ENCODE peak calls at places on chromosomes 5 and 9, in four cellular contexts. D is GM12878, R is HepG2, S is H1. G is an unnamed sample.

GRCh38 chr5:103562453-103563157 is at the start of gene NUDT12:
- DNase-seq in R (peak; percentile 39), S (peak; percentile 76), D (peak; percentile 42), G (peak; percentile 90)

GRCh38 chr5:72166070-72166979 is 59.0 kb downstream of the MAP1B start:
- DNase-seq in S (peak; percentile 54), D (no peak), R (no peak), G (peak; percentile 62)

GRCh38 chr9:17005085-17005484 is 129.8 kb upstream of the CNTLN start:
- DNase-seq in R (peak; percentile 12), S (no peak), D (no peak), G (no peak)

GRCh38 chr5:179427676-179428056 is 82.4 kb upstream of the ADAMTS2 start:
- DNase-seq in D (no peak), R (no peak), S (no peak), G (no peak)

GRCh38 chr5:6286404-6286803 is 91.9 kb downstream of the MED10 start:
- DNase-seq in R (no peak), S (no peak), D (no peak), G (no peak)

GRCh38 chr5:8458038-8458383 is 589.1 kb downstream of the MTRR start:
- DNase-seq in R (no peak), S (no peak), D (no peak), G (peak; percentile 26)

GRCh38 chr5:154241021-154241420 is 50.5 kb downstream of the GALNT10 start:
- DNase-seq in S (no peak), R (no peak), D (no peak), G (no peak)

GRCh38 chr9:97703437-97704326 is 6.5 kb upstream of the XPA start:
- DNase-seq in D (peak; percentile 51), S (no peak), R (peak; percentile 74), G (no peak)

GRCh38 chr5:58477760-58478159 is 13.5 kb upstream of the GAPT start:
- DNase-seq in D (no peak), S (no peak), R (no peak), G (no peak)

GRCh38 chr9:115640887-115641286 is 512.7 kb upstream of the PAPPA start:
- DNase-seq in S (no peak), D (no peak), R (no peak), G (no peak)

GRCh38 chr5:14483504-14484157 is 98.0 kb upstream of the OTULINL start:
- DNase-seq in D (no peak), R (no peak), S (no peak), G (no peak)

GRCh38 chr5:61881821-61882220 is 424.2 kb upstream of the KIF2A start:
- DNase-seq in S (no peak), D (no peak), R (no peak), G (no peak)

GRCh38 chr9:14573319-14573718 is 119.9 kb downstream of the ZDHHC21 start:
- DNase-seq in S (no peak), R (no peak), D (no peak), G (no peak)

GRCh38 chr5:149452007-149452664 is 73.0 kb upstream of the IL17B start:
- DNase-seq in D (no peak), S (no peak), R (peak; percentile 98), G (peak; percentile 89)

GRCh38 chr5:151153766-151154272 is 3.8 kb downstream of the ANXA6 start:
- DNase-seq in D (no peak), S (no peak), R (no peak), G (no peak)

GRCh38 chr9:6068983-6069382 is 53.6 kb upstream of the RANBP6 start:
- DNase-seq in D (peak; percentile 45), R (no peak), S (no peak), G (no peak)

GRCh38 chr9:4365055-4365454 is 65.2 kb upstream of the GLIS3 start:
- DNase-seq in S (no peak), D (no peak), R (no peak), G (no peak)

GRCh38 chr9:113906411-113907110 is 30.5 kb downstream of the ZNF618 start:
- DNase-seq in R (no peak), D (no peak), S (peak; percentile 36), G (no peak)

GRCh38 chr5:7683753-7684152 is 167.2 kb downstream of the CFAP90 start:
- DNase-seq in S (no peak), D (no peak), R (no peak), G (no peak)

GRCh38 chr5:54651482-54652076 is 134.0 kb downstream of the SNX18 start:
- DNase-seq in R (no peak), S (no peak), D (no peak), G (no peak)

GRCh38 chr5:33403187-33403586 is 37.6 kb upstream of the TARS1 start:
- DNase-seq in D (no peak), S (no peak), R (no peak), G (no peak)

GRCh38 chr9:1490341-1491115 is 440.4 kb downstream of the DMRT2 start:
- DNase-seq in S (no peak), R (no peak), D (peak; percentile 35), G (no peak)

GRCh38 chr5:52449506-52449905 is 338.2 kb upstream of the ITGA1 start:
- DNase-seq in D (no peak), R (no peak), S (no peak), G (no peak)
- TF ChIP-seq ATF2 in D (no peak), R (no peak), S (no peak), G (no peak)

GRCh38 chr5:131610198-131611063 is 24.6 kb downstream of the RAPGEF6 start:
- DNase-seq in S (no peak), R (peak; percentile 86), D (no peak), G (no peak)
- H3K9ac ChIP-seq in S (no peak overlapping the region), R (peak overlapping the region; percentile 73), D (no peak overlapping the region), G (no peak overlapping the region)

GRCh38 chr9:119873877-119874276 is 504.6 kb upstream of the BRINP1 start:
- DNase-seq in D (no peak), R (no peak), S (no peak), G (no peak)

GRCh38 chr9:119868694-119869093 is 499.5 kb upstream of the BRINP1 start:
- DNase-seq in S (no peak), D (no peak), R (no peak), G (no peak)
- TF ChIP-seq KDM1A in S (no peak), D (no peak), R (no peak), G (no peak)

GRCh38 chr5:111043712-111044506 is 27.6 kb upstream of the TSLP start:
- DNase-seq in R (no peak), D (no peak), S (peak; percentile 47), G (peak; percentile 9)
- TF ChIP-seq ATF2 in R (no peak), D (no peak), S (no peak), G (no peak)

GRCh38 chr5:25614466-25614865 is 969.7 kb upstream of the CDH10 start:
- DNase-seq in S (no peak), R (no peak), D (no peak), G (no peak)

DNA sequence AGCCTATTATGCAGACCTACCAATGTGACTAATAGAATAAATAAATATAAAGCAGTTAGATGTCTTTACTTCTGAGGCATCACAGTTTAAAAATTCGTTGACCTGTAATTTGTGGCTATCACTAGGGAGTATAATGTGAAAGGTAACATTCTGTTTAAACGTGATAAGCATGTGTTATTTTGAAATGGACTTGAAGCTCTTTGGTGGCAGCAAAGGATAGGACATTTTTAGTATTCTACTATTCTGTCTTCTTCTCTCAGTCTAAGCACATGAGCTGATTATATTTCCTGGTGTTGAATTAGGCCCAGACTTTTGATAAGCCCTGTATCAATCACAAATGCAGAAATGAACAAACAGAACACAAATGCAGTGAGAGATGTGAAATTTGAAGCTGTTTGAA is 974.0 kb upstream of the CDH10 start:
- DNase-seq in S (no peak), D (no peak), R (no peak), G (no peak)
- H3K9ac ChIP-seq in S (no peak overlapping the region), D (no peak overlapping the region), R (no peak overlapping the region), G (no peak overlapping the region)

GRCh38 chr9:107705521-107705920 is 216.0 kb upstream of the KLF4 start:
- DNase-seq in S (no peak), D (no peak), R (no peak), G (no peak)

GRCh38 chr9:107700902-107701301 is 211.3 kb upstream of the KLF4 start:
- DNase-seq in D (no peak), R (no peak), S (no peak), G (no peak)

GRCh38 chr9:107704791-107705190 is 215.2 kb upstream of the KLF4 start:
- DNase-seq in S (no peak), D (no peak), R (no peak), G (no peak)

GRCh38 chr9:107706706-107707105 is 217.1 kb upstream of the KLF4 start:
- DNase-seq in S (no peak), D (no peak), R (no peak), G (no peak)

DNA sequence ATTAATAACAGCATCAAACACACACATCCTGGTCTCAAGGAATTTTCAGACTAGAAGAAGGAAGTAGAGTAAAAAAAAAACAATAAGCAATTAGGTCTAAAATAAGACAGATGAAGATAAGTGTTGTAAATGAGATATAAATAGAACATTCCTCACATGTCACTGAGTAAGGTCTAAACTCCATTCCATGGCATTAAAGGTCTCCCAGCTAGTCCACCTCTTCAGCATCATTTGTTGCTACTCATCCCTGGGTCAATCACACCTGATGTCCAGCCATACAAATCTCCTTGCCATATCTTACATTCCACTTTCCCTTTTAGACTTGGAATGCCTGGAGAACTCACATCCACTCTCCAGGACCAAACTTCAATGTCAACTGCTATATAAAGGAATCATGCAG is 214.1 kb upstream of the KLF4 start:
- DNase-seq in R (no peak), D (no peak), S (no peak), G (no peak)
- TF ChIP-seq KDM1A in R (no peak), D (no peak), S (no peak), G (no peak)

GRCh38 chr5:37110128-37110527 is 139.0 kb downstream of the CPLANE1 start:
- DNase-seq in S (no peak), D (no peak), R (no peak), G (no peak)
- TF ChIP-seq ATF2 in S (no peak), D (no peak), R (no peak), G (no peak)

GRCh38 chr9:134641989-134642384 is 384 bp downstream of the COL5A1 start:
- DNase-seq in D (no peak), S (no peak), R (no peak), G (no peak)
- H3K9ac ChIP-seq in D (no peak overlapping the region), S (no peak overlapping the region), R (no peak overlapping the region), G (no peak overlapping the region)

G was measured in K562.